ENCODE peak calls at places on chromosomes 5 and 9, in five cellular contexts. U is left cardiac atrium; X is activated naive CD4-positive, alpha-beta T cell treated with Interleukin-2 at 50 U/mL for 16 hours; M is SK-MEL-5; E is ELF-1. R is an unnamed sample.

GRCh38 chr9:15206949-15207696 is 99.9 kb downstream of the TTC39B start:
- DNase-seq in X (no peak), E (no peak), U (no peak), M (no peak), R (no peak)

GRCh38 chr5:57754616-57755015 is 272.0 kb upstream of the ACTBL2 start:
- DNase-seq in X (no peak), U (no peak), M (no peak), E (no peak), R (no peak)

GRCh38 chr5:94744906-94745305 is 126.4 kb downstream of the SLF1 start:
- DNase-seq in U (no peak), X (no peak), M (no peak), E (no peak), R (no peak)

GRCh38 chr5:21895766-21896165 is 957.4 kb downstream of the CDH12 start:
- DNase-seq in U (no peak), E (no peak), M (no peak), X (no peak), R (no peak)

GRCh38 chr5:120093178-120093577 is 370.9 kb upstream of the PRR16 start:
- DNase-seq in U (no peak), M (no peak), X (no peak), E (no peak), R (no peak)

GRCh38 chr5:126794157-126794828 is 17.4 kb downstream of the LMNB1 start:
- DNase-seq in U (no peak), X (no peak), E (no peak), M (no peak), R (no peak)

GRCh38 chr5:66602621-66603020 is 6.4 kb downstream of the MAST4 start:
- DNase-seq in X (no peak), M (no peak), E (no peak), U (no peak), R (no peak)

GRCh38 chr9:136550439-136551085 is 4.7 kb upstream of the NOTCH1 start:
- DNase-seq in E (no peak), X (no peak), M (no peak), U (no peak), R (no peak)

GRCh38 chr9:108012886-108013665 is 523.5 kb upstream of the KLF4 start:
- DNase-seq in M (no peak), X (no peak), E (no peak), U (no peak), R (no peak)

GRCh38 chr5:138282918-138283742 is 8.7 kb upstream of the GFRA3 start:
- DNase-seq in E (peak), X (no peak), M (peak), U (peak), R (no peak)

GRCh38 chr9:79300153-79300552 is 271.6 kb upstream of the TLE4 start:
- DNase-seq in X (no peak), U (no peak), M (no peak), E (no peak), R (no peak)

GRCh38 chr9:108412755-108413154 is 443.0 kb downstream of the ACTL7B start:
- DNase-seq in X (no peak), M (peak), E (peak), U (no peak), R (no peak)

GRCh38 chr9:108708448-108708847 is 147.3 kb downstream of the ACTL7B start:
- DNase-seq in M (no peak), U (no peak), E (no peak), X (no peak), R (no peak)

GRCh38 chr5:80884851-80885697 is 75.1 kb upstream of the RASGRF2 start:
- DNase-seq in E (no peak), M (peak), X (no peak), U (no peak), R (no peak)

GRCh38 chr9:35691325-35691631 is 1.6 kb upstream of the TPM2 start:
- DNase-seq in X (no peak), E (peak), M (no peak), U (no peak), R (no peak)

GRCh38 chr9:130024597-130024994 is 18.4 kb downstream of the FNBP1 start:
- DNase-seq in U (no peak), E (no peak), X (no peak), M (no peak), R (no peak)

GRCh38 chr9:93315118-93315517 is 131.2 kb downstream of the WNK2 start:
- DNase-seq in X (no peak), M (no peak), E (no peak), U (no peak), R (no peak)

GRCh38 chr9:93669116-93669957 is 93.0 kb downstream of the PHF2 start:
- DNase-seq in M (no peak), X (no peak), U (no peak), E (no peak), R (peak)

GRCh38 chr9:113623851-113624485 is 160.4 kb downstream of the RGS3 start:
- DNase-seq in X (no peak), M (no peak), U (no peak), E (no peak), R (peak)

GRCh38 chr5:176529824-176530195 is 7.4 kb downstream of the RNF44 start:
- DNase-seq in X (peak), U (no peak), E (no peak), M (no peak), R (no peak)

GRCh38 chr9:21770877-21771560 is 31.4 kb upstream of the MTAP start:
- DNase-seq in U (no peak), E (no peak), X (no peak), M (no peak), R (no peak)

GRCh38 chr5:34022131-34022705 is 14.4 kb upstream of the AMACR start:
- DNase-seq in M (no peak), X (peak), E (peak), U (no peak), R (no peak)

GRCh38 chr9:34501889-34502425 is 20.8 kb downstream of the ENHO start:
- DNase-seq in X (no peak), E (peak), M (peak), U (peak), R (peak)

R was measured in ovary.